ENCODE peak calls at places on chromosomes 4 and X, in four cellular contexts. A is GM23338; U is CD4-positive, alpha-beta T cell; B is HFF-Myc. D is an unnamed sample.

GRCh38 chrX:31199051-31199769 is 127.4 kb upstream of the FTHL17 start:
- DNase-seq in A (no peak), U (no peak), B (no peak), D (no peak)

GRCh38 chr4:73499996-73500765 is 18.6 kb downstream of the AFM start:
- DNase-seq in A (no peak), U (no peak), B (no peak), D (no peak)

GRCh38 chrX:130097507-130098201 is 12.6 kb downstream of the ELF4 start:
- DNase-seq in A (no peak), U (peak; percentile 64), B (no peak), D (no peak)

GRCh38 chr4:126018274-126018673 is 703.5 kb downstream of the FAT4 start:
- DNase-seq in A (no peak), U (no peak), B (no peak), D (no peak)

GRCh38 chr4:190020790-190021717 is 6.0 kb downstream of the FRG2 start:
- DNase-seq in A (peak; percentile 92), U (no peak), B (no peak), D (no peak)

GRCh38 chr4:64158648-64159326 is 250.5 kb downstream of the TECRL start:
- DNase-seq in A (peak; percentile 86), U (no peak), B (peak; percentile 7), D (no peak)

GRCh38 chr4:138910914-138911336 is 104.7 kb upstream of the NOCT start:
- DNase-seq in A (peak; percentile 69), U (no peak), B (peak; percentile 42), D (no peak)

GRCh38 chr4:951186-951585 is 18.9 kb downstream of the TMEM175 start:
- DNase-seq in A (no peak), U (no peak), B (no peak), D (no peak)

GRCh38 chr4:150078996-150079581 is 844 bp downstream of the DCLK2 start:
- DNase-seq in A (peak; percentile 67), U (no peak), B (no peak), D (no peak)

GRCh38 chr4:132548463-132548862 is 600.6 kb upstream of the PCDH10 start:
- DNase-seq in A (peak; percentile 30), U (no peak), B (no peak), D (no peak)

GRCh38 chr4:3239998-3240920 is 8.7 kb upstream of the MSANTD1 start:
- DNase-seq in A (no peak), U (no peak), B (no peak), D (no peak)

GRCh38 chr4:41072021-41072777 is 142.1 kb downstream of the APBB2 start:
- DNase-seq in A (no peak), U (no peak), B (no peak), D (no peak)

GRCh38 chr4:17664755-17665154 is 50.3 kb downstream of the MED28 start:
- DNase-seq in A (no peak), U (no peak), B (no peak), D (no peak)

GRCh38 chr4:97656034-97656720 is 487.1 kb downstream of the STPG2 start:
- DNase-seq in A (no peak), U (no peak), B (no peak), D (no peak)

GRCh38 chr4:187103351-187103750 is 379.7 kb upstream of the FAT1 start:
- DNase-seq in A (no peak), U (no peak), B (no peak), D (no peak)

GRCh38 chr4:139300431-139301142 is 718 bp upstream of the NAA15 start:
- DNase-seq in A (peak; percentile 38), U (no peak), B (no peak), D (peak; percentile 21)

GRCh38 chrX:108199691-108200090 is 108.1 kb downstream of the ATG4A start:
- DNase-seq in A (peak; percentile 58), U (no peak), B (no peak), D (no peak)

GRCh38 chr4:99629962-99630554 is 27.6 kb downstream of the C4orf54 start:
- DNase-seq in A (no peak), U (no peak), B (no peak), D (no peak)

DNA sequence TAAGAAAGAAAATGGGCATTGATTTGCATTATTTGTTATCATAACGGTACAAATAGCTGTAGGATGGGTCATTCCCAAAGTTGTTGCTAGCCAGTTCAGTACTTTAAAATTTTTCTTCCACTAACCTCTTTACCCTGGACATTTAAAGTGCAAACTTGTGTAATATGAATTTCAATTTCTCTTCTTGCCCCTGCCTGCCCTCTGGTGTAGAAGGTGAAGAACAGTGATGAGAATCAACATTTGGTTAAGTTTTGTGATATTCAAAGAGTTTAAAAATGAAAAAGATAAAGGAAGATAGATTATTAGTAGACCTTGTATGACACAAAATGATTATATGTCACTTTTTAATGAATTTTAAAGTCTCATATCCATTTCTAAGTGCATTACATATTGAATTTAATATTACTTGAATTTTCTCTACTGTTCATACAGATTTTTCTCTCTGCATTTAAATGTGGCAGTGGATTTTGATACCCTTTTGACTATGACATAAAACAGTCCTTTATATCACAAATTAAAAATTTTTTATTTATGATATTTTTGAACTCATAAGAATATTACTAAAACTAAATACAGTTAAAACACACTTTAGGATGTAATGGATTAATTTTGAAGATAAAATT is 337.7 kb downstream of the BMPR1B start:
- DNase-seq in A (peak; percentile 44), U (no peak), B (no peak), D (no peak)
- TF ChIP-seq CTCF in A (peak; percentile 64), U (peak; percentile 17), B (peak; percentile 33), D (peak; percentile 42)

GRCh38 chr4:175947117-175947722 is 118.4 kb upstream of the WDR17 start:
- DNase-seq in A (peak; percentile 45), U (no peak), B (no peak), D (no peak)

GRCh38 chr4:175951794-175952193 is 113.8 kb upstream of the WDR17 start:
- DNase-seq in A (no peak), U (no peak), B (no peak), D (no peak)

GRCh38 chr4:175946472-175947116 is 119.0 kb upstream of the WDR17 start:
- DNase-seq in A (no peak), U (no peak), B (no peak), D (no peak)
- TF ChIP-seq CTCF in A (no peak), U (no peak), B (no peak), D (no peak)

GRCh38 chr4:184722798-184723197 is 11.1 kb downstream of the CENPU start:
- DNase-seq in A (no peak), U (no peak), B (no peak), D (no peak)
- TF ChIP-seq CTCF in A (no peak), U (no peak), B (no peak), D (no peak)

GRCh38 chrX:153413731-153414130 is 2.5 kb downstream of the ZFP92 start:
- DNase-seq in A (no peak), U (no peak), B (no peak), D (no peak)

GRCh38 chrX:153411255-153411987 is at the start of gene ZFP92:
- DNase-seq in A (peak; percentile 19), U (peak; percentile 37), B (no peak), D (peak; percentile 18)

GRCh38 chrX:153411988-153412574 is 809 bp downstream of the ZFP92 start:
- DNase-seq in A (no peak), U (no peak), B (no peak), D (no peak)

GRCh38 chrX:153414838-153415552 is 3.7 kb downstream of the ZFP92 start:
- DNase-seq in A (no peak), U (no peak), B (no peak), D (no peak)

DNA sequence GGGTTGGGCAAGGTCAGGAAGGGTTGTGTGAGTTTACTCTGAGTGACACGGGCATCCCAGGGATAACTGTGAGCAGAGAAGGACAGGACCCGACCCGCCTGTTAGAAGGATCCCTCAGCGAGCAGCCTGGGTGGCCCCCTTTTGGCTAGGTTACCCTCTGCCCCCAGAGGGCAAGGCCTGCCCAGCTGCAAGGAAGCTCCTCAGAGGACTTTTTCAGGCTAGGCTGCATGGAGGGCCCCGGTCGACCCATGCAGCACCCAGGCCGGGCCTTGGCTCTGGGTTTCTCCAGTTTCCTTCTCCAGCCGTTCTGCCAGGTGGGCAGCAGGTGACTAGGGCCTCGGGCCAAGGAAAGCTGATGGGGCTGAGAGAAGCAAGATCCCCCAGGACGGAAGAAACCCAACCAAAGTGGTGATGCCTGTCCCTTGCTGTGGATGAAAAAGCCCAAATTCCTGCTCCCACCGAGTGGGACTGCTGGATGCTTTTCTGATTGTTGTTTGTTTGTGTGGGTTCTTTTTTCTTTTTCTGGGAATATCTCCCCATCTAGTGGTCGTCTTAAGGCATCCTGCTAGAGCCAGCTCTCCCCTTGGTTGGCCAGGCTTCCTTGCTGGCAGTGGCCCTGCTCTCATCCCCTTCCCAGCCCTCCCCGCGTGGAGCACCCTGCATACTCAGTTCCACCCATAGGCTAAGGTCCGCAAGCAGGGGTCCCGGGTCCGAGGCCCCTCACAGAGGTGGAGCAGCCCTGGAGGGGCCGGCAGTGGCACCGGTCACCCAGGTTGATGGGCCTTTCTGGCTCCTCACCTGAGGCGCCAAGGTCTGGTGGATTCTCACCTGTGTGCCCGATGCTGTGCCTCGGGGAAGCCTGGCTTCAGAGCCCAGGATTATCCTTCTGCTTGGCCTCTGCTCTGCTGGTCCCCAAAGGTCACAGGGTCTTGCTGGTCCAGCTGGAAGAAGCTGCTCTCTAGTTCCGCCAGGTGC is 1.8 kb downstream of the ZFP92 start:
- DNase-seq in A (no peak), U (no peak), B (no peak), D (no peak)
- TF ChIP-seq CTCF in A (peak; percentile 40), U (no peak), B (no peak), D (no peak)

DNA sequence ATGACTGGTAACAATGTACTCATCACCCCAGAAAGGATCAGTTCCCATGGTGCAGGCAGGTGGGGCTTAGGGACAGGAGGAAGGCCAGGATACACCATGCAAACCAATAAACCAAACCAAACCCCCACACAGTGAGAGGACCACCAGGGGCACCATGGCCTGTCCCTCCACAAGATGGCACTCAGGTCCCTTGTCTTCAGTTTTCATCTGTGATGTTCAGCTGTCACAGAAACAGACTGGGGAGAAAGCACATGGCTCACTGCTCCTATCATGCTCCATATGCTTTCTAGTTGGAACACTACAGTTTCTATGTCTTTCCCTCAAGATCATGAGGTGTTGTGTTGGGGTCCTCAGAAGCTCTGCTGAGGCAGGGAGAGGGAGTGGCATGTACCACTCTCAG is 10.1 kb downstream of the HS3ST1 start:
- DNase-seq in A (peak; percentile 28), U (no peak), B (no peak), D (no peak)
- TF ChIP-seq CTCF in A (peak; percentile 68), U (no peak), B (no peak), D (no peak)

D was measured in natural killer cell.